ENCODE peak calls at places on chromosomes 5 and 9, in seven cellular contexts. N is fibroblast of mammary gland, W is pancreas, A is AG04449, M is fibroblast of pulmonary artery, C is heart left ventricle, G is foreskin fibroblast. L is an unnamed sample.

GRCh38 chr9:110076894-110077725 is 130.8 kb downstream of the C9orf152 start:
- DNase-seq in N (peak; percentile 70), C (no peak), W (no peak), A (no peak), G (peak; percentile 76), M (peak; percentile 74), L (peak; percentile 62)

GRCh38 chr5:19853616-19854240 is 134.3 kb downstream of the CDH18 start:
- DNase-seq in M (peak; percentile 57), N (no peak), W (no peak), A (peak; percentile 64), C (no peak), G (peak; percentile 74), L (no peak)

GRCh38 chr9:73118898-73119554 is 32.6 kb upstream of the ANXA1 start:
- DNase-seq in G (peak; percentile 85), N (peak; percentile 91), C (no peak), M (peak; percentile 75), A (no peak), W (no peak), L (peak; percentile 99)

GRCh38 chr9:120474579-120475243 is 105.3 kb downstream of the CDK5RAP2 start:
- DNase-seq in W (no peak), N (peak; percentile 34), M (peak; percentile 55), G (peak; percentile 36), C (no peak), A (no peak), L (peak; percentile 67)

GRCh38 chr5:159765034-159765433 is 151.2 kb upstream of the ADRA1B start:
- DNase-seq in G (no peak), C (no peak), M (no peak), N (no peak), W (no peak), A (no peak), L (no peak)

GRCh38 chr5:151126199-151126645 is 31.4 kb downstream of the ANXA6 start:
- DNase-seq in M (peak; percentile 69), N (peak; percentile 70), C (peak; percentile 85), G (peak; percentile 84), A (no peak), W (peak; percentile 51), L (peak; percentile 56)

GRCh38 chr5:135205616-135206349 is 171.8 kb upstream of the PITX1 start:
- DNase-seq in A (no peak), M (no peak), G (peak; percentile 49), W (no peak), N (peak; percentile 26), C (no peak), L (no peak)

GRCh38 chr5:72956324-72957140 is 691 bp downstream of the FCHO2 start:
- DNase-seq in A (no peak), G (peak; percentile 69), C (peak; percentile 58), M (peak; percentile 60), W (peak; percentile 33), N (peak; percentile 49), L (peak; percentile 54)

GRCh38 chr5:93078082-93079038 is 502.7 kb downstream of the NR2F1-AS1 start:
- DNase-seq in W (peak; percentile 67), N (peak; percentile 91), M (peak; percentile 96), A (peak; percentile 85), G (peak; percentile 96), C (peak; percentile 79), L (peak; percentile 86)

GRCh38 chr9:124133752-124134151 is 122.2 kb downstream of the LHX2 start:
- DNase-seq in W (no peak), C (peak; percentile 50), M (peak; percentile 66), A (no peak), G (peak; percentile 61), N (peak; percentile 36), L (no peak)

DNA sequence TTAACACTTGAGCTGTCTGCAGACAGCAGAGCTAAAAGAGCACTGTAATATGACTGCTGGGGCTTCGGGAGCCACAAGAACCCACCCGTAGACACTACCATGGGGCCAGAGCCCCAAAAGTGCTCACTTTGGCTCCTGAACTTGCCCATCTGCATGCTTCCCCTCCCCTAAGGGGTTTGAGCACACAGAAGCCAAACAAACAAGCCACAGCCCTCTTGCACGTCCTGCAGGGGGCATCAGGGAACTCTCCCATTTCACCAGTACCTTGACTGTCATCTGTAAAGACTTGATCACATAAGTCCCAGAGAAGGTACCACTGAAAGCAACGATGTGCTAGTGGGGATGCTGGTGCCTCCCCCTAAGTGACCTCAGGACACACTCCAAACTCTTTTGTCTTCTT is 681.8 kb downstream of the SEMA5A start:
- DNase-seq in W (no peak), M (peak; percentile 44), G (peak; percentile 27), C (no peak), N (peak; percentile 59), A (no peak), L (peak; percentile 76)
- TF ChIP-seq CTCF in W (no peak), M (peak; percentile 57), G (peak; percentile 56), C (no peak), N (peak; percentile 62), A (peak; percentile 40), L (peak; percentile 79)

GRCh38 chr9:130839237-130840111 is 4.4 kb downstream of the ABL1 start:
- DNase-seq in W (no peak), A (no peak), N (no peak), C (no peak), G (no peak), M (no peak), L (no peak)
- H3K4me3 ChIP-seq in W (no peak overlapping the region), A (no peak overlapping the region), N (no peak overlapping the region), C (no peak overlapping the region), G (peak overlapping the region; percentile 94), M (no peak overlapping the region), L (no peak overlapping the region)

GRCh38 chr9:91948423-91949292 is 1.4 kb downstream of the ROR2 start:
- DNase-seq in C (peak; percentile 32), W (peak; percentile 33), M (peak; percentile 67), A (no peak), N (peak; percentile 51), G (peak; percentile 67), L (peak; percentile 52)
- TF ChIP-seq CTCF in C (no peak), W (no peak), M (no peak), A (peak; percentile 35), N (no peak), G (no peak), L (no peak)

DNA sequence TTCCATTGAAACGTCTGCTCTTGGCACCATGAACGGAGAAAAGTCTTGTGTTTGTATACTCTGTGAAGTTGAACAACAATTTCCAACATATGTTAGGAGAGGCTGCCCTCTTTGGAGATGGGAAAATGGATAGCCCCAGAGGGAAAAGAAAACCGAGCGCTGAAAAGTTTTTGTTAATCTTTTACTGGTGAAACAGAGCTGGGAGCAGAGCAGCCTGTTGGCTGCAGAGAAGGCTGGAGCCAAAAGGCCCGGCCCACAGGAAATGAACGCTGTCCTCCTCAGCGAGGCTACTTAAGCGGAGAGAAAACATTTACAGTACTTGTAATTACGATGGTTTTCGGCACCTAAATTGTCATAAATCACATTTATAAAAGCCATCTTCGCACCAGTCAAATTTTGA is 129.8 kb upstream of the CNTLN start:
- DNase-seq in M (peak; percentile 78), C (peak; percentile 33), N (peak; percentile 82), W (peak; percentile 26), A (no peak), G (peak; percentile 88), L (peak; percentile 45)
- H3K4me3 ChIP-seq in M (peak overlapping the region; percentile 33), C (no peak overlapping the region), N (no peak overlapping the region), W (no peak overlapping the region), A (peak overlapping the region; percentile 12), G (peak overlapping the region; percentile 46), L (no peak overlapping the region)

GRCh38 chr5:134138416-134139376 is 24.2 kb downstream of the TCF7 start:
- DNase-seq in W (peak; percentile 1), A (no peak), N (peak; percentile 58), M (no peak), C (no peak), G (peak; percentile 86), L (peak; percentile 91)

GRCh38 chr5:134139377-134139851 is 24.9 kb downstream of the TCF7 start:
- DNase-seq in G (no peak), C (no peak), W (peak; percentile 0), M (no peak), A (no peak), N (peak; percentile 38), L (no peak)

GRCh38 chr5:134140530-134141201 is 26.2 kb downstream of the TCF7 start:
- DNase-seq in C (peak; percentile 66), A (peak; percentile 4), N (peak; percentile 73), M (peak; percentile 80), W (peak; percentile 55), G (peak; percentile 84), L (peak; percentile 92)

GRCh38 chr5:134141346-134142050 is 27.0 kb downstream of the TCF7 start:
- DNase-seq in W (no peak), N (peak; percentile 10), A (no peak), C (no peak), G (peak; percentile 51), M (no peak), L (peak; percentile 18)

DNA sequence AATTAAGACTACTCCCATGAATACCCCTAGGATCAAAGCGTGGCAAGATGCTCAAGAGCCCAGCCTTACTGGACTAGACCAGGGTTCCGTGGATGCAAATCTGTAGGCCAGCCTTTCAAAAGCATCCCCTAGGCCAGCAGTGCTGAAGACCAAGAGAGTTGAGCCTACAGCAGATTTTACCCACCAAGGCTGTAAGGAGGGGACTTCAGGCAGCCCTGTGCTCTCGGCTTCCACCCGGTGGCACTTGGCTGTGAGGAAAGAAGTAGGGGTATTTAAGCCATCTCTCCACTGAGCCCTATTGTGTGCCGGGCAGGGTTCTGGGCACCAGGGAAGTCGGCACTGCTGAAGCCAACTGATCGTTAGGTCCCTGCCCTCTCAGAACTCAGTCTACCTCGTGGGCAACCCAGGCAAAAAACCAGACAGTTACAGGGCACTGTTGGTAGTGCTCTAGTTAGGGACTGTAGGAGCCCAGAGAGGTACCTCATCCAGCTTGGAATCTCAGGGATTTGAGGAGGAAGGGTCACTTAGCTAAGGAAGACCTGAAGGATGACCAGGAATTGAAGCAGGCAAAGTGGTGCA is 25.5 kb downstream of the TCF7 start:
- DNase-seq in N (no peak), G (no peak), A (no peak), W (peak; percentile 0), M (no peak), C (no peak), L (no peak)
- TF ChIP-seq CTCF in N (no peak), G (no peak), A (no peak), W (no peak), M (no peak), C (no peak), L (no peak)